ENCODE peak calls at places on chromosomes 3 and 15, in eight cellular contexts. V is cardiac muscle cell, K is NCI-H2171, T is NCI-H2081, N is adrenal gland, I is kidney tubule cell, A is mesenteric fat pad, U is NAMALWA. H is an unnamed sample.

GRCh38 chr3:170414202-170414663 is 4.4 kb upstream of the CLDN11 start:
- DNase-seq in V (peak; percentile 91), K (peak; percentile 47), T (peak; percentile 76), N (peak; percentile 69), I (peak; percentile 71), A (no peak), U (peak; percentile 83), H (peak; percentile 65)

GRCh38 chr3:30649572-30650310 is 43.3 kb downstream of the TGFBR2 start:
- DNase-seq in V (peak; percentile 65), K (no peak), T (no peak), N (no peak), I (no peak), A (no peak), U (peak; percentile 72), H (peak; percentile 92)

GRCh38 chr3:188274249-188274915 is 120.4 kb downstream of the LPP start:
- DNase-seq in V (no peak), K (no peak), T (no peak), N (no peak), I (peak; percentile 45), A (no peak), U (no peak), H (no peak)

GRCh38 chr15:96703087-96703486 is 372.6 kb downstream of the NR2F2 start:
- DNase-seq in V (no peak), K (no peak), T (peak; percentile 22), N (no peak), I (no peak), A (no peak), U (no peak), H (no peak)

GRCh38 chr15:66588537-66588936 is 22.7 kb upstream of the LCTL start:
- DNase-seq in V (no peak), K (no peak), T (no peak), N (no peak), I (no peak), A (no peak), U (no peak), H (no peak)

GRCh38 chr3:97872209-97873042 is 50.6 kb downstream of the CRYBG3 start:
- DNase-seq in V (peak; percentile 91), K (no peak), T (no peak), N (peak; percentile 68), I (peak; percentile 86), A (no peak), U (no peak), H (no peak)

GRCh38 chr3:107367353-107367752 is 9.9 kb upstream of the CCDC54 start:
- DNase-seq in V (peak; percentile 74), K (no peak), T (no peak), N (no peak), I (peak; percentile 78), A (no peak), U (no peak), H (peak; percentile 72)

GRCh38 chr3:161420746-161421145 is 49.4 kb upstream of the SPTSSB start:
- DNase-seq in V (no peak), K (no peak), T (peak; percentile 86), N (no peak), I (peak; percentile 51), A (no peak), U (no peak), H (no peak)

GRCh38 chr15:60219841-60220240 is 177.9 kb downstream of the ANXA2 start:
- DNase-seq in V (no peak), K (no peak), T (no peak), N (no peak), I (peak; percentile 47), A (no peak), U (no peak), H (no peak)

GRCh38 chr3:39415983-39416382 is 9.5 kb downstream of the RPSA start:
- DNase-seq in V (no peak), K (no peak), T (no peak), N (no peak), I (no peak), A (no peak), U (peak; percentile 50), H (no peak)

GRCh38 chr3:65348596-65348995 is 660.8 kb upstream of the ADAMTS9 start:
- DNase-seq in V (peak; percentile 38), K (no peak), T (no peak), N (no peak), I (no peak), A (no peak), U (no peak), H (no peak)

GRCh38 chr3:156489462-156489911 is 65.4 kb downstream of the SSR3 start:
- DNase-seq in V (peak; percentile 62), K (no peak), T (no peak), N (no peak), I (no peak), A (no peak), U (no peak), H (no peak)

GRCh38 chr3:148023994-148024393 is 614.8 kb downstream of the ZIC1 start:
- DNase-seq in V (peak; percentile 82), K (no peak), T (no peak), N (no peak), I (no peak), A (no peak), U (no peak), H (no peak)

GRCh38 chr3:146581877-146582508 is 23.2 kb downstream of the PLSCR5 start:
- DNase-seq in V (peak; percentile 57), K (no peak), T (no peak), N (no peak), I (no peak), A (no peak), U (peak; percentile 16), H (peak; percentile 34)

GRCh38 chr3:73786346-73786807 is 161.6 kb upstream of the PDZRN3 start:
- DNase-seq in V (peak; percentile 75), K (no peak), T (no peak), N (peak; percentile 73), I (peak; percentile 98), A (no peak), U (no peak), H (no peak)

GRCh38 chr15:92618121-92618520 is 37.5 kb downstream of the FAM174B start:
- DNase-seq in V (no peak), K (no peak), T (no peak), N (peak; percentile 48), I (no peak), A (peak; percentile 39), U (no peak), H (no peak)

GRCh38 chr15:40161693-40162401 is 978 bp downstream of the BUB1B start:
- DNase-seq in V (no peak), K (no peak), T (no peak), N (no peak), I (no peak), A (no peak), U (peak; percentile 54), H (no peak)

GRCh38 chr15:48650931-48651330 is 5.4 kb upstream of the FBN1 start:
- DNase-seq in V (no peak), K (no peak), T (no peak), N (no peak), I (no peak), A (no peak), U (no peak), H (no peak)

GRCh38 chr3:4866841-4867240 is 112.4 kb upstream of the BHLHE40 start:
- DNase-seq in V (peak; percentile 25), K (no peak), T (peak; percentile 15), N (no peak), I (peak; percentile 59), A (no peak), U (no peak), H (no peak)

GRCh38 chr3:77370413-77370812 is 330.5 kb downstream of the ROBO2 start:
- DNase-seq in V (peak; percentile 8), K (peak; percentile 14), T (no peak), N (no peak), I (peak; percentile 60), A (no peak), U (no peak), H (no peak)

GRCh38 chr3:11757441-11757875 is 89.2 kb downstream of the TAMM41 start:
- DNase-seq in V (peak; percentile 80), K (no peak), T (no peak), N (peak; percentile 61), I (no peak), A (no peak), U (no peak), H (no peak)

GRCh38 chr3:18987862-18988447 is 160.4 kb upstream of the KCNH8 start:
- DNase-seq in V (no peak), K (peak; percentile 77), T (peak; percentile 48), N (no peak), I (no peak), A (no peak), U (no peak), H (no peak)

GRCh38 chr15:47607750-47608149 is 109.6 kb upstream of the SEMA6D start:
- DNase-seq in V (peak; percentile 57), K (no peak), T (peak; percentile 22), N (peak; percentile 73), I (no peak), A (no peak), U (no peak), H (no peak)

GRCh38 chr3:14273886-14274517 is 95.4 kb downstream of the LSM3 start:
- DNase-seq in V (no peak), K (no peak), T (no peak), N (no peak), I (peak; percentile 51), A (no peak), U (no peak), H (no peak)

GRCh38 chr15:58686286-58686685 is 63.2 kb downstream of the ADAM10 start:
- DNase-seq in V (no peak), K (no peak), T (no peak), N (no peak), I (no peak), A (no peak), U (no peak), H (no peak)

GRCh38 chr15:75565062-75565970 is 13.8 kb downstream of the PTPN9 start:
- DNase-seq in V (no peak), K (no peak), T (no peak), N (no peak), I (peak; percentile 40), A (no peak), U (no peak), H (no peak)

GRCh38 chr3:183584246-183584913 is 28.9 kb upstream of the KLHL6 start:
- DNase-seq in V (peak; percentile 86), K (peak; percentile 55), T (no peak), N (peak; percentile 91), I (no peak), A (no peak), U (no peak), H (no peak)

GRCh38 chr3:182364323-182364722 is 429.0 kb upstream of the ATP11B start:
- DNase-seq in V (no peak), K (no peak), T (peak; percentile 77), N (no peak), I (no peak), A (no peak), U (no peak), H (no peak)

GRCh38 chr3:19898725-19899124 is 35.3 kb downstream of the EFHB start:
- DNase-seq in V (peak; percentile 17), K (no peak), T (no peak), N (no peak), I (no peak), A (no peak), U (no peak), H (no peak)

GRCh38 chr3:30894521-30895289 is at the start of gene GADL1:
- DNase-seq in V (peak; percentile 21), K (no peak), T (peak; percentile 86), N (peak; percentile 58), I (peak; percentile 21), A (no peak), U (no peak), H (no peak)

GRCh38 chr3:129058441-129059194 is 2.0 kb upstream of the GP9 start:
- DNase-seq in V (no peak), K (peak; percentile 71), T (peak; percentile 75), N (no peak), I (no peak), A (no peak), U (peak; percentile 43), H (no peak)

GRCh38 chr3:15757824-15758223 is 40.0 kb downstream of the ANKRD28 start:
- DNase-seq in V (no peak), K (no peak), T (no peak), N (no peak), I (no peak), A (no peak), U (no peak), H (no peak)

GRCh38 chr3:140010391-140010790 is 75.4 kb downstream of the CLSTN2 start:
- DNase-seq in V (no peak), K (no peak), T (no peak), N (no peak), I (no peak), A (no peak), U (no peak), H (no peak)

GRCh38 chr3:70606018-70606417 is 293.6 kb upstream of the MDFIC2 start:
- DNase-seq in V (no peak), K (no peak), T (peak; percentile 71), N (no peak), I (no peak), A (no peak), U (peak; percentile 1), H (no peak)